ENCODE peak calls at places on chromosome 11, in ten cellular contexts. X is GM12878, C is Peyer's patch, N is K562, P is body of pancreas, R is tibial nerve, M is IMR-90, S is ovary, H is vagina, K is heart left ventricle. U is an unnamed sample.

GRCh38 chr11:20054584-20054983 is 105.7 kb downstream of the DBX1 start:
- DNase-seq in M (no peak), H (no peak), P (no peak), R (no peak), X (no peak), S (no peak), N (no peak), K (no peak), C (no peak), U (no peak)

GRCh38 chr11:69642549-69642912 is 1.6 kb downstream of the CCND1 start:
- DNase-seq in R (no peak), X (no peak), H (no peak), S (no peak), K (peak), M (no peak), C (peak), P (peak), N (peak), U (peak)

GRCh38 chr11:96842731-96843130 is 452.9 kb downstream of the JRKL start:
- DNase-seq in N (no peak), X (no peak), P (no peak), S (no peak), K (no peak), C (no peak), R (no peak), M (no peak), H (no peak), U (no peak)

GRCh38 chr11:56852131-56852530 is 103.6 kb upstream of the OR9G4 start:
- DNase-seq in C (no peak), X (no peak), H (no peak), N (no peak), P (no peak), K (no peak), M (no peak), R (no peak), S (no peak), U (no peak)

GRCh38 chr11:11027271-11027670 is 169.4 kb upstream of the ZBED5 start:
- DNase-seq in M (peak), K (no peak), C (no peak), N (no peak), X (no peak), R (no peak), S (no peak), P (no peak), H (no peak), U (no peak)

GRCh38 chr11:48078661-48079060 is 98.3 kb downstream of the PTPRJ start:
- DNase-seq in H (no peak), S (no peak), N (no peak), P (no peak), K (no peak), X (no peak), M (peak), C (no peak), R (no peak), U (no peak)

GRCh38 chr11:74123008-74123448 is 47.8 kb downstream of the C2CD3 start:
- DNase-seq in S (no peak), P (no peak), R (peak), K (no peak), C (no peak), N (no peak), M (peak), X (no peak), H (no peak), U (no peak)

GRCh38 chr11:46914363-46914762 is 4.0 kb downstream of the LRP4 start:
- DNase-seq in S (no peak), K (peak), H (no peak), P (no peak), R (no peak), N (no peak), C (no peak), X (no peak), M (peak), U (no peak)

GRCh38 chr11:67001332-67001731 is 21.6 kb upstream of the SYT12 start:
- DNase-seq in R (no peak), K (no peak), C (no peak), X (no peak), M (no peak), P (no peak), N (no peak), S (no peak), H (no peak), U (no peak)

GRCh38 chr11:73386026-73386425 is 9.8 kb downstream of the RELT start:
- DNase-seq in P (no peak), R (no peak), H (no peak), S (no peak), N (peak), X (peak), M (no peak), C (peak), K (peak), U (peak)

GRCh38 chr11:60764879-60765278 is 8.2 kb downstream of the MS4A15 start:
- DNase-seq in K (no peak), C (no peak), P (no peak), S (no peak), H (no peak), X (peak), N (no peak), R (no peak), M (no peak), U (no peak)

GRCh38 chr11:112073941-112074811 is at the start of the genes NKAPD1 and PIH1D2:
- DNase-seq in C (peak), K (peak), M (peak), X (peak), S (peak), R (peak), H (no peak), P (peak), N (peak), U (peak)
- TF ChIP-seq POLR2A in C (no peak), K (no peak), M (no peak), X (peak), S (no peak), R (peak), H (no peak), P (no peak), N (peak), U (peak)

GRCh38 chr11:76234704-76235232 is 28.5 kb upstream of the WNT11 start:
- DNase-seq in K (peak), H (no peak), C (no peak), X (no peak), R (peak), M (no peak), N (no peak), S (peak), P (no peak), U (peak)

GRCh38 chr11:76232026-76232665 is 25.8 kb upstream of the WNT11 start:
- DNase-seq in P (no peak), X (peak), M (no peak), C (no peak), S (no peak), N (no peak), R (no peak), K (no peak), H (no peak), U (no peak)

GRCh38 chr11:76235233-76236091 is 29.2 kb upstream of the WNT11 start:
- DNase-seq in S (peak), M (peak), C (peak), R (peak), H (no peak), P (peak), K (peak), X (peak), N (peak), U (peak)

GRCh38 chr11:76233196-76233921 is 27.1 kb upstream of the WNT11 start:
- DNase-seq in H (no peak), K (no peak), P (no peak), M (no peak), R (no peak), S (no peak), N (no peak), C (no peak), X (no peak), U (peak)

DNA sequence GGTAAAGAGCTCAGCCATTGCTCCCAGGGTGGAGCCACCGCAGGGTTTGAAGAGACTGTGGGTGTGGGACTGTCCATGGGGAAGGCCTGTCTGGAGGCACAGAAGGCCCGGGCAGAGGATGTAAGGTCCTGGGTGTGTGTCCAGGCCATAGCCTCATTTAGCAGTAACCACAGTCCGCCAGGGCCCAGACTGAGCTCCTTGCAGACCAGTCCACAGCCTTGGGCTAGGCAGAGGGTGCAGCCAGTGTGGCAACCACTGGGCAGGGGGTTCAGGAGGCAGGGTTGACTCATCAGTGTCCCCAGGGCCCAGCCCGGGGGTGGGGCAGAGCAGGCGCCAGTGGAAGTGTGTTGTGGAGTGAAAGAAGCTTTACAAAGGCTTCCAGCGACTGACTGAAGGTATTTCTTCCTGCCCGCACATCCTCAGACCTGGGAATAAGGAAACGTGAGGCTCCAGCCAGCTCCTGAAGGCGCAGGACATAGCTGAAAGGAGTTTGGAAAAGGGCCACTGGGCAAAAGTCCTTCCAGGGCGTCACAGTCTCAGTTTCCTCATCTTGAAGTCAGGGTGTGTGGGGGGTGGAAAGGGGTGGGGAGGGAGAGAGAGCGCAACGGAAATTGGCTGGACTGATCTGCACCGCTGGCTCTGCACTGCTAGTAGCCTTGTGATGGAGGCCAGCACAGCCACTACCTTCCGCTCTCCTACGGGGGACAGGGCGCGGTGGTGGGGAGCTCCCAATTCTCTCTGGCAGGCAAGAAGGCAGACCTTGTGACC is 27.8 kb upstream of the WNT11 start:
- DNase-seq in M (no peak), X (peak), H (no peak), N (peak), P (peak), C (peak), R (peak), S (peak), K (peak), U (peak)
- TF ChIP-seq POLR2A in M (no peak), X (peak), H (peak), N (no peak), P (no peak), C (no peak), R (no peak), S (peak), K (no peak), U (no peak)

GRCh38 chr11:17385926-17386325 is 2.5 kb downstream of the KCNJ11 start:
- DNase-seq in X (no peak), R (no peak), N (no peak), M (no peak), P (no peak), C (no peak), K (no peak), S (no peak), H (no peak), U (no peak)

GRCh38 chr11:17385492-17385891 is 3.0 kb downstream of the KCNJ11 start:
- DNase-seq in P (no peak), S (no peak), M (no peak), H (no peak), X (no peak), C (no peak), R (no peak), K (no peak), N (no peak), U (no peak)

GRCh38 chr11:17387811-17388210 is 648 bp downstream of the KCNJ11 start:
- DNase-seq in N (no peak), K (no peak), S (no peak), X (no peak), C (no peak), P (no peak), R (no peak), M (no peak), H (no peak), U (peak)

GRCh38 chr11:17387280-17387679 is 1.2 kb downstream of the KCNJ11 start:
- DNase-seq in H (no peak), X (no peak), M (no peak), N (no peak), R (no peak), C (no peak), K (no peak), P (no peak), S (no peak), U (no peak)

GRCh38 chr11:17386331-17387084 is 2.0 kb downstream of the KCNJ11 start:
- DNase-seq in H (no peak), N (peak), X (no peak), C (peak), P (peak), R (no peak), S (no peak), K (peak), M (peak), U (peak)
- TF ChIP-seq POLR2A in H (no peak), N (no peak), X (no peak), C (no peak), P (no peak), R (no peak), S (no peak), K (no peak), M (no peak), U (no peak)

GRCh38 chr11:87120937-87121336 is 83.2 kb downstream of the TMEM135 start:
- DNase-seq in R (no peak), M (no peak), H (no peak), P (no peak), C (no peak), K (no peak), N (no peak), X (no peak), S (no peak), U (no peak)
- TF ChIP-seq POLR2A in R (no peak), M (no peak), H (no peak), P (no peak), C (no peak), K (no peak), N (no peak), X (no peak), S (no peak), U (no peak)

DNA sequence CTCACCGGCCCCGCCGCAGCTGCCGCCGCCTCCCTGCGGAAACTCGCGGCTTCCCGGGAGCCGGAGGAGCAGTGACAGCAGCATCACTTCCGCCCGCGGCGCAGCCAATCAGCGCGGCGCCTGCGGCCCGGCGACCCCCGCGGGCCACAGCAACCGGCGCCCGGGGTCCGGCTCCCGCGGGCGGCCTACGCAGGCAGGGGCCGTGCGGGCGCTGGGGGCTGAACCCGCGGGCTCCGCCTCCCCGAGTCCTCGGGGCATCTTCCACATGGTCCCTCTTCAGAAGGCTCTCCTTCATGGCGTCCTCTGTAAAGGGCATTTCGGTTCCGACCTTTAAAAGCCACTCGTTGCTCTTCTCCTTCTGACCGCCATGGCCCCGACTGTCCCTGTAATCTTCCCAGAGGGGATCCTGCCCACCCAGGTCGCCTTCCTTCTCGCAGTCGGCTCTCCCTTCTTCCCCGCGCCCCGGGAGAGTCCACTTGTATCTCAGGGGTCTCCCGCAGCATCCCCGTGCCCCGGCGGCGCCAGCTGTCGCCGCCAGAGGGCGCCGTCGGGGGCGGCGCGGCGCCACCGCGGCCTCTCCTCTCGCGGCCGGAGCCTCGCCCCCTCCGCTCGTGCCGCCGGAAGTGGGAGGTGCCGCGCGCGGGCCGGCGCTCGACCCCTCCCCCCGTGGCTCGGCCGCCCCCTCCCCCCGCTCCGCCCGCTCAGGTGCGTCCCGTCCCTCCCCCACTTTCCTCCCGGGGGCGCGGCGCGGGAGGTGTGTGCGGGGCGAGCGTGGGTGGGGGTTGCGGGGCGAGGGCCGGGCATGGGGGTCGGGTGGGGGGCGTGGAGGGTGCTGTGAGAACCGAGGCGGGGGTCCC is at the start of the genes PCSK7 and RNF214:
- DNase-seq in K (peak), R (peak), C (peak), H (no peak), M (peak), S (peak), X (peak), N (peak), P (peak), U (peak)
- TF ChIP-seq POLR2A in K (peak), R (peak), C (peak), H (peak), M (peak), S (peak), X (peak), N (peak), P (peak), U (peak)

DNA sequence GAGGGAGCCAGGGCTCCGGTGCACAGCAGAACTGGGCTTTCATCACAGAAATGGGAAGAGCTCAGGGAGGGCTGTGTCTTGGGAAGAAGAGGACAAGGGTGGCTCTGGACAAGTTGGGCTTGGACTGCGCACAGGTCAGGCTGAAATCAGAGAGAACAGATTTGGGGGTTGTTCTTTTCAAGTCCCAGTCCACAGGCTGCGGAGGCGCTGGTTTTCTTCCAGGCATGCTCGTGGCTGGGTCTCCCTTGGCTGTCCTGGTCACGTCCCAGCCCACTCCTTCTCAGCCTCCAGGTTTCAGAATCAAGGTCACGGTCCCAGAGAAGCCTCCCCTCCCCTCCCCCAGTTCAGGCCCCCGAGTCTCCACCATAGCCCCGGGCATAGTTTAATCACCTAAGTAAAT is 17.0 kb downstream of the NECTIN1 start:
- DNase-seq in H (no peak), C (no peak), K (peak), X (no peak), N (no peak), S (no peak), R (no peak), P (no peak), M (no peak), U (no peak)
- TF ChIP-seq POLR2A in H (no peak), C (no peak), K (no peak), X (no peak), N (no peak), S (no peak), R (no peak), P (no peak), M (no peak), U (no peak)

GRCh38 chr11:128482512-128483191 is 104.7 kb downstream of the ETS1 start:
- DNase-seq in C (no peak), M (peak), S (no peak), N (no peak), P (no peak), X (no peak), K (peak), R (peak), H (no peak), U (no peak)
- TF ChIP-seq POLR2A in C (no peak), M (no peak), S (no peak), N (no peak), P (no peak), X (peak), K (no peak), R (no peak), H (no peak), U (no peak)

GRCh38 chr11:14082338-14082737 is 119.8 kb downstream of the SPON1 start:
- DNase-seq in X (no peak), S (no peak), K (no peak), H (no peak), M (no peak), N (no peak), P (no peak), R (no peak), C (no peak), U (no peak)

GRCh38 chr11:14075118-14075601 is 112.6 kb downstream of the SPON1 start:
- DNase-seq in S (no peak), N (no peak), C (peak), X (no peak), K (no peak), M (no peak), H (no peak), P (no peak), R (no peak), U (no peak)

GRCh38 chr11:14081541-14082211 is 119.2 kb downstream of the SPON1 start:
- DNase-seq in C (no peak), K (no peak), R (no peak), P (no peak), X (no peak), M (no peak), S (no peak), H (no peak), N (no peak), U (no peak)

GRCh38 chr11:14075679-14076078 is 113.2 kb downstream of the SPON1 start:
- DNase-seq in M (no peak), R (no peak), X (no peak), N (no peak), P (no peak), H (no peak), C (no peak), S (no peak), K (no peak), U (no peak)

DNA sequence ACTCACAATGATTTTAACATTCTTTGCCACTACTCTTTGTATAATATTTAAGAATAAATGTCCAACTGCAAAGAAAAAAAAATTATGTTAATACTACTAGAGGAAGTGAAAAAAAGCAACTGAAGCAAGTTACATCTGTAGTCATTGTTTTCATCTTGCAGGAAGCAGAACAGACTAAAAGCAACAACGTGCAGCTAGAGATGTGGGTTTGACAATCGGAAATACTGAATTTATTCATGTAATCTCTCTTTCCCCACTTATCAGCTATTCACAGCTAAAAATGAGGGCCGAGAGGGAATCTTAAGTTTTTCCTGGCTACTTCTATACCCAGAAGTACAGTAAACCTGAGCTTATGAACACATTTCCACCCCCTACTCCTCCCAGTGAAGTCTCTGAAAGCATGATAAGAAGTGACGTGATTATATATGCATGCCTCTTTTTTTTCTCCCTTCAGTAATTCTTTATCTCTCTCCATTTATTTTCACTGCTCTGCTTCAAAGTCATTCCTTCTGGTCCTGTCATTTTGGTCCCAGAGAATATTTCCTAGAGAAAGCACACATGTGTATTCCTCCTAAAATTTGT is 116.5 kb downstream of the SPON1 start:
- DNase-seq in K (no peak), M (no peak), P (no peak), S (no peak), H (no peak), N (no peak), X (no peak), C (no peak), R (no peak), U (no peak)
- TF ChIP-seq POLR2A in K (no peak), M (no peak), P (no peak), S (no peak), H (no peak), N (no peak), X (no peak), C (no peak), R (no peak), U (no peak)

DNA sequence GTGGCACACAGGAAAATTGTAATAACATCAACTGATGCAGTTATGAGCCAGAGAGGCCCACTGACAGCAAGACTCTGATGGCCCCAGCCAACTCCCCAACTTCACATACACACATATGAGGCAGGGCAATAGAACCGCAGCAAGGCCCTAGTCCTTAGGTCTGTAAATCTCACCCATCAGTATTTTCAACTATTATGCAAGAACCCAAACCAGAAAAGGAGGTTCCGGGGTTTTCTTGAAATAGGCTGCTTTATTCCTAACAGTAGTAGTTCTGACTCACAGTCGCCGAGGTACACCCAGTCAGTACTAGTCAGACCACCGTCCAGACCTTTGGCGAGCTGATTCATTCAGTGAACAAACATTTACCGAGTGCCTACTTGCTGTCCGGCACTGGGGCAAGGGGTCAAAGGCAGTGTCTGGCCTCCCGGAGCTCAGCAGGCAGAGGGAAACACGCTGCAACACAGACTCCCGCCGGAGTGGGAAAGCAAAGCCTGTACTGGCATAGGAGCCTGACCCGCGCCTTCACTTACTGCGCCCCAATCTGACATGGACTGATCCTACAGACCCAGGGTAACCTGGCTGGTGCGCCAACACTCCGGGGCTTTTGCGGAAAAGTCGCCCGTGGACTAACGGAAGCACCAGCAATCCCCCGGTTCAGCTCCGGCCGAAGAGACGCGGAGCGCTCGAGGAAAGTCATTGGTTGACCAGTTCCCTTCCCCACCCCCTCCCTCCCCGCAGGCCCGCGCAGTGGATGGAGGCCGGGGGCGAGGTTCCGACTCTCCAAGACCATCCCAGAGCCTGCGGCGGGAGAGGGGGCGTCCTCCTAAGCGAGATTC is 1.3 kb downstream of the PLEKHA7 start:
- DNase-seq in X (no peak), C (no peak), P (peak), H (no peak), R (peak), K (peak), S (peak), N (no peak), M (peak), U (no peak)
- TF ChIP-seq POLR2A in X (no peak), C (peak), P (peak), H (no peak), R (no peak), K (no peak), S (no peak), N (no peak), M (no peak), U (no peak)